ENCODE peak calls at places on chromosomes 3 and 15, in four cellular contexts. L is GM20000, I is epithelial cell of esophagus, H is PC-3. F is an unnamed sample.

GRCh38 chr15:72116680-72117447 is 1.1 kb downstream of the MYO9A start:
- DNase-seq in L (no peak), I (peak), H (peak), F (no peak)

GRCh38 chr15:59339252-59339672 is 33.4 kb downstream of the MYO1E start:
- DNase-seq in L (no peak), I (peak), H (no peak), F (no peak)

GRCh38 chr3:172199850-172200369 is 160.5 kb downstream of the FNDC3B start:
- DNase-seq in L (no peak), I (no peak), H (no peak), F (no peak)

GRCh38 chr3:189848636-189849035 is 217.4 kb downstream of the TP63 start:
- DNase-seq in L (no peak), I (no peak), H (no peak), F (no peak)

GRCh38 chr3:74001481-74001880 is 376.7 kb upstream of the PDZRN3 start:
- DNase-seq in L (no peak), I (no peak), H (no peak), F (no peak)

GRCh38 chr3:52498134-52499054 is 3.3 kb downstream of the STAB1 start:
- DNase-seq in L (no peak), I (no peak), H (no peak), F (no peak)

GRCh38 chr3:42802876-42803799 is 1.2 kb downstream of the HIGD1A start:
- DNase-seq in L (peak), I (peak), H (peak), F (no peak)

GRCh38 chr15:59330649-59331048 is 42.0 kb downstream of the MYO1E start:
- DNase-seq in L (no peak), I (no peak), H (no peak), F (no peak)

GRCh38 chr3:47227678-47228077 is 54.9 kb downstream of the KIF9 start:
- DNase-seq in L (peak), I (no peak), H (no peak), F (no peak)

GRCh38 chr15:83170474-83171165 is 37.0 kb downstream of the HDGFL3 start:
- DNase-seq in L (no peak), I (no peak), H (no peak), F (no peak)

GRCh38 chr15:41713047-41713446 is 52.8 kb downstream of the MGA start:
- DNase-seq in L (no peak), I (no peak), H (no peak), F (no peak)

GRCh38 chr15:96428742-96429141 is 98.2 kb downstream of the NR2F2 start:
- DNase-seq in L (no peak), I (peak), H (peak), F (no peak)

GRCh38 chr3:112688819-112689218 is 47.9 kb upstream of the CCDC80 start:
- DNase-seq in L (no peak), I (peak), H (peak), F (no peak)

GRCh38 chr3:29552036-29552435 is 271.2 kb downstream of the RBMS3 start:
- DNase-seq in L (no peak), I (no peak), H (no peak), F (no peak)

GRCh38 chr15:48458876-48459275 is 127.6 kb downstream of the DUT start:
- DNase-seq in L (no peak), I (no peak), H (no peak), F (no peak)

GRCh38 chr3:73622135-73622534 is 2.6 kb downstream of the PDZRN3 start:
- DNase-seq in L (no peak), I (no peak), H (no peak), F (peak)

GRCh38 chr3:121957674-121958419 is 63.6 kb downstream of the SLC15A2 start:
- DNase-seq in L (no peak), I (no peak), H (no peak), F (no peak)

GRCh38 chr3:5095879-5096278 is 26.2 kb upstream of the ARL8B start:
- DNase-seq in L (no peak), I (no peak), H (no peak), F (peak)

GRCh38 chr3:105518201-105518600 is 151.5 kb downstream of the ALCAM start:
- DNase-seq in L (no peak), I (no peak), H (peak), F (no peak)

GRCh38 chr3:105518806-105519418 is 152.2 kb downstream of the ALCAM start:
- DNase-seq in L (peak), I (peak), H (peak), F (peak)

GRCh38 chr3:105513042-105513441 is 146.3 kb downstream of the ALCAM start:
- DNase-seq in L (no peak), I (peak), H (peak), F (no peak)

GRCh38 chr3:105513886-105514285 is 147.2 kb downstream of the ALCAM start:
- DNase-seq in L (no peak), I (no peak), H (peak), F (no peak)

GRCh38 chr3:105516972-105517371 is 150.3 kb downstream of the ALCAM start:
- DNase-seq in L (no peak), I (no peak), H (no peak), F (no peak)
- TF ChIP-seq CTCF in L (no peak), I (no peak), H (peak), F (peak)

GRCh38 chr15:68783226-68784054 is 37.3 kb downstream of the ANP32A start:
- DNase-seq in L (peak), I (peak), H (peak), F (no peak)
- TF ChIP-seq CTCF in L (peak), I (peak), H (peak), F (peak)

GRCh38 chr3:10855871-10856662 is 40.0 kb downstream of the SLC6A11 start:
- DNase-seq in L (no peak), I (no peak), H (no peak), F (no peak)
- TF ChIP-seq CTCF in L (no peak), I (peak), H (peak), F (peak)

GRCh38 chr15:30958219-30958618 is 33.2 kb downstream of the MTMR10 start:
- DNase-seq in L (no peak), I (no peak), H (no peak), F (no peak)
- TF ChIP-seq CTCF in L (no peak), I (no peak), H (no peak), F (no peak)

GRCh38 chr3:32334675-32335074 is 57.0 kb upstream of the CMTM7 start:
- DNase-seq in L (peak), I (peak), H (peak), F (no peak)
- TF ChIP-seq CTCF in L (peak), I (peak), H (peak), F (peak)